ENCODE peak calls at places on chromosomes 12 and 14, in six cellular contexts. G is sigmoid colon, H is prostate gland, P is H1, R is HCT116, I is endothelial cell of umbilical vein. X is an unnamed sample.

GRCh38 chr12:1922075-1922709 is 3.7 kb upstream of the CACNA2D4 start:
- DNase-seq in G (peak; percentile 58), H (no peak), P (peak; percentile 53), R (no peak), I (no peak), X (peak; percentile 52)

GRCh38 chr12:94057262-94058151 is 90.9 kb upstream of the PLXNC1 start:
- DNase-seq in G (no peak), H (no peak), P (no peak), R (no peak), I (no peak), X (no peak)

GRCh38 chr12:3045494-3045893 is 31.7 kb upstream of the TSPAN9 start:
- DNase-seq in G (peak; percentile 21), H (no peak), P (no peak), R (no peak), I (no peak), X (no peak)

GRCh38 chr12:64385468-64385867 is 5.1 kb downstream of the C12orf56 start:
- DNase-seq in G (no peak), H (no peak), P (no peak), R (peak; percentile 47), I (no peak), X (no peak)

GRCh38 chr12:15393995-15394394 is 71.7 kb downstream of the PTPRO start:
- DNase-seq in G (no peak), H (no peak), P (no peak), R (no peak), I (no peak), X (no peak)

GRCh38 chr14:63673255-63673654 is 31.6 kb upstream of the WDR89 start:
- DNase-seq in G (no peak), H (no peak), P (no peak), R (no peak), I (no peak), X (no peak)

GRCh38 chr14:64800000-64800399 is 79.7 kb downstream of the SPTB start:
- DNase-seq in G (no peak), H (no peak), P (no peak), R (peak; percentile 36), I (peak; percentile 38), X (peak; percentile 23)

GRCh38 chr12:111154180-111154579 is 214.7 kb downstream of the PHETA1 start:
- DNase-seq in G (no peak), H (no peak), P (no peak), R (no peak), I (no peak), X (no peak)

GRCh38 chr12:92927055-92927435 is 2.0 kb downstream of the EEA1 start:
- DNase-seq in G (no peak), H (no peak), P (no peak), R (no peak), I (peak; percentile 41), X (no peak)

GRCh38 chr12:84701041-84701440 is 211.6 kb downstream of the SLC6A15 start:
- DNase-seq in G (no peak), H (no peak), P (no peak), R (no peak), I (no peak), X (no peak)

GRCh38 chr12:105978686-105979085 is 160.1 kb downstream of the NUAK1 start:
- DNase-seq in G (no peak), H (no peak), P (no peak), R (no peak), I (no peak), X (no peak)

GRCh38 chr12:43979450-43979849 is 143.6 kb downstream of the TMEM117 start:
- DNase-seq in G (no peak), H (no peak), P (no peak), R (no peak), I (no peak), X (no peak)

GRCh38 chr12:128687851-128688250 is 135.9 kb downstream of the SLC15A4 start:
- DNase-seq in G (no peak), H (no peak), P (no peak), R (no peak), I (no peak), X (no peak)

GRCh38 chr12:101939856-101940265 is 62.5 kb downstream of the DRAM1 start:
- DNase-seq in G (peak; percentile 86), H (peak; percentile 64), P (peak; percentile 55), R (peak; percentile 51), I (peak; percentile 76), X (peak; percentile 60)

GRCh38 chr14:97107070-97107469 is 309.9 kb downstream of the VRK1 start:
- DNase-seq in G (no peak), H (no peak), P (no peak), R (peak; percentile 97), I (no peak), X (no peak)

GRCh38 chr12:386651-387050 is 2.5 kb downstream of the KDM5A start:
- DNase-seq in G (no peak), H (no peak), P (no peak), R (no peak), I (peak; percentile 17), X (no peak)

GRCh38 chr12:94202245-94203180 is 54.1 kb downstream of the PLXNC1 start:
- DNase-seq in G (no peak), H (peak; percentile 27), P (no peak), R (no peak), I (no peak), X (no peak)

DNA sequence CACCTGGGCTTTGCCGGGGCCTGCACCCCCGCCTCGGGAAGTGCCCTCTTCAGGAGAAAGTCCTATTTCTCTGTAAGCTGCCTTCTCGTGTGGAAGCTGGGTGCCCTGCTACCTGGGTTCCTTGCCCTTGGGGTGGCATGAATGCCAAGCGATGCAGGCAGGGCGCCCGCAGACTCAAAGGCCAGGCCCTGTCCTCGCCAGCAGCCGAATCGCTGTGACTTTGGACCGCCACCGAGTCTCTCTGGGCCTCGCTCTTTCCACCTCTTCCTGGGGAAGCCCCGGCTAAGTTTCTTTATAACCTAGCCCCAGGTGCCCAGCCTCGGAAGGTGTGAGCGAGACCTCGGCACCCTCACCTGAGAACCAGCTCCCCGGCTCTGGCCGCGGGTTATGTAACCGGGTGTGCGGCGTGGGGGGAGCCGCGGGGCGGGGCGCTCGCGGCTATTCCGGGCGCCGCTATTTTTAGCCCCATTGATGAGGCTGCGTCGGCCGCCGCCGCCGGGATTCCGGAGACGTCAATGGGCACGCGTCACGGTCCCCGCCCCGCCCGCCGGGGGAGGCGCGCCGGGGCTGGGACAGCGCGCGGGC is 14.6 kb upstream of the NR4A1 start:
- DNase-seq in G (peak; percentile 97), H (peak; percentile 90), P (peak; percentile 78), R (no peak), I (peak; percentile 66), X (peak; percentile 94)
- TF ChIP-seq POLR2AphosphoS5 in G (peak; percentile 86), H (peak; percentile 97), P (peak; percentile 43), R (peak; percentile 43), I (peak; percentile 78), X (peak; percentile 82)

DNA sequence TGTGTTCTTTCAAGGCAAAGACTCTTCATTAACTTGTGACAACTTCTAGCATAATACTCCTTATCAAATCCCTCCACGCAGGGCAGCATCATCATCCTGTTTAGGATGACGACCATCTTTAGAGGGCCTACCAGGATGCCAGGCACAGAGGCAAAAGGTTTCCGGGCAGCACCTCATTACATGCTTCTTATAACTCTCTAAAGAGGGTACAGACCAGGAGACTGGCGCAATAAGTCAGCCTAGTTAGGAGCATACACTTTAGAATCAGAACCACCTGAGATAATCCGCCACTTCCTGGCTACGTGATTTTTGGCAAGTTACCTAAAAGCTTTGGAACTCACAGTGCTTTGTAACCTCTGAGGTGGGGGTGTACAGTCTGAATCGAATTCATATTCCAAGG is 136.0 kb upstream of the NOS1 start:
- DNase-seq in G (no peak), H (no peak), P (no peak), R (no peak), I (no peak), X (no peak)
- H3K27ac ChIP-seq in G (no peak overlapping the region), H (no peak overlapping the region), P (no peak overlapping the region), R (no peak overlapping the region), I (no peak overlapping the region), X (no peak overlapping the region)

GRCh38 chr12:103742349-103742784 is 98.7 kb downstream of the NT5DC3 start:
- DNase-seq in G (no peak), H (peak; percentile 58), P (no peak), R (no peak), I (peak; percentile 35), X (peak; percentile 59)

GRCh38 chr12:103748875-103749274 is 92.2 kb downstream of the NT5DC3 start:
- DNase-seq in G (no peak), H (no peak), P (no peak), R (no peak), I (no peak), X (no peak)

GRCh38 chr12:103748002-103748401 is 93.0 kb downstream of the NT5DC3 start:
- DNase-seq in G (no peak), H (no peak), P (no peak), R (no peak), I (no peak), X (no peak)

GRCh38 chr12:103743788-103744187 is 97.2 kb downstream of the NT5DC3 start:
- DNase-seq in G (no peak), H (no peak), P (no peak), R (no peak), I (no peak), X (no peak)

DNA sequence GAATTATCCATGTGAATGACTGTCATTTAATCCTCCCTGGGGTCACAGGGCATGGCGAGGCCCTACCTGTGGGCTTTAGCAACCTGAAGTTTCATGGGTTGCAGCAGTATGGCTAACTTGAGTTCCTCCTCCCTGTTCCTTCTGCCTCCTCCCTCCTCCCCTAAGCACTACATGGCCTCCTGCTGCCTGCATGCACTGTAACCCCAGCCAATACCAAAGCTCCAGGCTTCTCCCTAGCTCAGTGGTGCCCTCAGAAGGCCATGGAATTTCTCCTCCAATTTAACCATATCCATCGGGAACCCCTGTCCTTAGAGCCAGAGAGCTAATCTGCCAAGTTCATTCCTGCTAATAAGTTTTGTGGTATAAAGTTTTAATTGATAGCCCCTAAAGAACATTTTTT is 95.1 kb downstream of the NT5DC3 start:
- DNase-seq in G (no peak), H (no peak), P (peak; percentile 54), R (peak; percentile 7), I (no peak), X (no peak)
- TF ChIP-seq POLR2A in G (no peak), H (no peak), P (no peak), R (no peak), I (no peak), X (no peak)

GRCh38 chr12:11650279-11650696 is 814 bp downstream of the ETV6 start:
- DNase-seq in G (no peak), H (peak; percentile 19), P (no peak), R (no peak), I (no peak), X (peak; percentile 58)
- TF ChIP-seq POLR2AphosphoS5 in G (no peak), H (no peak), P (no peak), R (no peak), I (no peak), X (no peak)

GRCh38 chr12:103518899-103519298 is 23.1 kb upstream of the C12orf42 start:
- DNase-seq in G (no peak), H (no peak), P (no peak), R (no peak), I (no peak), X (no peak)
- H3K27ac ChIP-seq in G (no peak overlapping the region), H (no peak overlapping the region), P (no peak overlapping the region), R (no peak overlapping the region), I (no peak overlapping the region), X (no peak overlapping the region)

X was measured in transverse colon.